ENCODE peak calls at places on chromosomes 2 and 18, in seven cellular contexts. N is type B pancreatic cell; C is right atrium auricular region; X is cardiac muscle cell; B is CD8-positive, alpha-beta T cell; Z is GM06990; H is esophagus squamous epithelium. E is an unnamed sample.
A peak's percentile ranks its signal among the peaks of the same experiment; 100 is the strongest.

GRCh38 chr2:215503381-215503780 is 67.5 kb upstream of the FN1 start:
- DNase-seq in B (no peak), Z (no peak), N (no peak), C (no peak), X (no peak), H (no peak), E (no peak)

GRCh38 chr2:239943991-239944441 is 81.1 kb downstream of the NDUFA10 start:
- DNase-seq in Z (no peak), H (no peak), B (no peak), N (no peak), X (no peak), C (no peak), E (no peak)

GRCh38 chr18:45793295-45793965 is 32.0 kb upstream of the SIGLEC15 start:
- DNase-seq in H (no peak), B (no peak), C (no peak), Z (no peak), X (no peak), N (no peak), E (no peak)

GRCh38 chr2:193024791-193025190 is 830.1 kb upstream of the TMEFF2 start:
- DNase-seq in Z (no peak), C (no peak), B (no peak), N (no peak), X (no peak), H (no peak), E (no peak)

GRCh38 chr2:120445431-120446143 is 99.7 kb downstream of the INHBB start:
- DNase-seq in H (no peak), C (no peak), N (no peak), X (peak; percentile 45), Z (no peak), B (no peak), E (no peak)

GRCh38 chr18:7116001-7116831 is 1.4 kb downstream of the LAMA1 start:
- DNase-seq in Z (no peak), N (no peak), B (no peak), C (no peak), X (peak; percentile 60), H (no peak), E (no peak)

GRCh38 chr2:72913531-72914225 is 3.6 kb upstream of the EMX1 start:
- DNase-seq in B (no peak), X (no peak), Z (no peak), C (no peak), H (no peak), N (peak; percentile 39), E (no peak)

GRCh38 chr2:85265304-85265703 is 62.5 kb downstream of the TGOLN2 start:
- DNase-seq in B (no peak), N (no peak), C (no peak), H (no peak), Z (no peak), X (no peak), E (no peak)

GRCh38 chr2:675460-675859 is 1.7 kb downstream of the TMEM18 start:
- DNase-seq in N (no peak), B (no peak), H (no peak), X (no peak), Z (no peak), C (no peak), E (no peak)

GRCh38 chr2:118371500-118371899 is 283.2 kb downstream of the INSIG2 start:
- DNase-seq in C (no peak), X (peak; percentile 76), Z (no peak), N (no peak), B (no peak), H (no peak), E (no peak)

GRCh38 chr18:48949051-48949605 is 1.6 kb downstream of the SMAD7 start:
- DNase-seq in Z (peak; percentile 52), H (no peak), X (no peak), N (no peak), C (no peak), B (peak; percentile 50), E (peak; percentile 48)

GRCh38 chr18:41126541-41127235 is 828.3 kb upstream of the PIK3C3 start:
- DNase-seq in H (no peak), C (no peak), B (no peak), N (no peak), Z (no peak), X (no peak), E (no peak)

GRCh38 chr2:53508667-53509066 is 258.9 kb upstream of the CHAC2 start:
- DNase-seq in H (no peak), C (no peak), N (no peak), X (no peak), B (no peak), Z (no peak), E (no peak)

GRCh38 chr2:109284816-109285215 is 155.8 kb downstream of the SH3RF3 start:
- DNase-seq in H (no peak), B (no peak), X (no peak), N (no peak), C (no peak), Z (no peak), E (no peak)

GRCh38 chr2:30192327-30192726 is 39.0 kb upstream of the LBH start:
- DNase-seq in H (no peak), B (no peak), X (peak; percentile 41), C (no peak), N (no peak), Z (no peak), E (no peak)

GRCh38 chr2:80266231-80266630 is 38.3 kb downstream of the LRRTM1 start:
- DNase-seq in H (no peak), C (no peak), Z (no peak), N (no peak), X (no peak), B (no peak), E (no peak)

GRCh38 chr18:54284967-54285785 is 15.9 kb downstream of the POLI start:
- DNase-seq in C (peak; percentile 71), X (no peak), Z (peak; percentile 81), B (no peak), H (no peak), N (no peak), E (no peak)

GRCh38 chr2:229169751-229170150 is 101.3 kb downstream of the PID1 start:
- DNase-seq in H (no peak), B (no peak), N (no peak), X (no peak), C (no peak), Z (no peak), E (no peak)

GRCh38 chr18:46559946-46560670 is 96.9 kb downstream of the LOXHD1 start:
- DNase-seq in X (no peak), N (no peak), H (no peak), C (peak; percentile 32), B (no peak), Z (no peak), E (no peak)

GRCh38 chr2:241577413-241578122 is 19.0 kb downstream of the BOK start:
- DNase-seq in B (no peak), H (no peak), C (no peak), X (no peak), Z (no peak), N (no peak), E (no peak)

GRCh38 chr18:44723366-44723765 is 42.7 kb downstream of the SETBP1 start:
- DNase-seq in N (no peak), H (no peak), Z (no peak), X (no peak), C (no peak), B (no peak), E (no peak)

GRCh38 chr2:444937-445884 is 157.3 kb upstream of the ALKAL2 start:
- DNase-seq in B (no peak), X (no peak), C (no peak), Z (no peak), N (no peak), H (no peak), E (no peak)

GRCh38 chr18:4101009-4101408 is 354.1 kb downstream of the DLGAP1 start:
- DNase-seq in B (no peak), Z (no peak), N (no peak), X (no peak), H (no peak), C (no peak), E (no peak)

GRCh38 chr18:4107049-4107459 is 348.1 kb downstream of the DLGAP1 start:
- DNase-seq in H (no peak), Z (no peak), X (no peak), C (no peak), N (no peak), B (no peak), E (no peak)

GRCh38 chr18:4108016-4108415 is 347.1 kb downstream of the DLGAP1 start:
- DNase-seq in N (no peak), H (no peak), C (no peak), X (no peak), Z (no peak), B (no peak), E (no peak)

DNA sequence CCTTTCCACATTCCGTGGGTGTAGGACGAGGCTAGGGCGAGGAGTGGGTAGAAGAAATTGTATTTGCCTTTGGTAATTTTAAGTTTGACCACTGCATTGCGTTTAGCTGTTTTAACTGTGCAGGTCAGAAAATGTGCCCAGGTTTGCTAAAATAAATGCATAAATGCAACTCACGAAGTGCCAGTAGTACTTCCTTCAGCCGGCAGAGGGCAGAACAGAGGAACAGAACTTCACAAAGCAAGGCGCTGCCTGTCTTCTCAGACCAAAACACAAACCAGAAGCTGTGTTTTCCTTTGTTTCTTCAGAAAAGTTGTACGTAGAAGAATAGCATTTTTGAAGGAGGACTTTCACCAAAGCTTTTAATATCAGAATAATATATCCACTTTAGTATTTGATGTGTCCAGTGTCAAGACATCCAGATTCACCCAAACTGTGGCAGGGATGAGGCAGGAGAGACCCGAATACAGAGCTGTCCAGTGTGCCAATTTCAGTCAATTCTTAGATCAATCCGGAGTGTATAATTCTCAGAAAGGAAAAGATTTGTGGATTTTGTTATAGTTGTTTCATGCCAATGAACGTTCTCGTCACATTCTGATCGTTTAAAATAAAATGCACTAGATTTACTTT is 348.6 kb downstream of the DLGAP1 start:
- DNase-seq in X (peak; percentile 70), Z (no peak), C (peak; percentile 83), B (peak; percentile 34), H (no peak), N (peak; percentile 72), E (no peak)
- TF ChIP-seq CTCF in X (peak; percentile 81), Z (peak; percentile 81), C (peak; percentile 45), B (peak; percentile 85), H (peak; percentile 33), N (peak; percentile 95), E (peak; percentile 55)

GRCh38 chr2:32627441-32627900 is 379 bp upstream of the TTC27 start:
- DNase-seq in X (peak; percentile 64), H (no peak), C (peak; percentile 67), B (peak; percentile 9), Z (no peak), N (no peak), E (no peak)
- TF ChIP-seq CTCF in X (peak; percentile 40), H (no peak), C (no peak), B (no peak), Z (no peak), N (peak; percentile 50), E (no peak)

DNA sequence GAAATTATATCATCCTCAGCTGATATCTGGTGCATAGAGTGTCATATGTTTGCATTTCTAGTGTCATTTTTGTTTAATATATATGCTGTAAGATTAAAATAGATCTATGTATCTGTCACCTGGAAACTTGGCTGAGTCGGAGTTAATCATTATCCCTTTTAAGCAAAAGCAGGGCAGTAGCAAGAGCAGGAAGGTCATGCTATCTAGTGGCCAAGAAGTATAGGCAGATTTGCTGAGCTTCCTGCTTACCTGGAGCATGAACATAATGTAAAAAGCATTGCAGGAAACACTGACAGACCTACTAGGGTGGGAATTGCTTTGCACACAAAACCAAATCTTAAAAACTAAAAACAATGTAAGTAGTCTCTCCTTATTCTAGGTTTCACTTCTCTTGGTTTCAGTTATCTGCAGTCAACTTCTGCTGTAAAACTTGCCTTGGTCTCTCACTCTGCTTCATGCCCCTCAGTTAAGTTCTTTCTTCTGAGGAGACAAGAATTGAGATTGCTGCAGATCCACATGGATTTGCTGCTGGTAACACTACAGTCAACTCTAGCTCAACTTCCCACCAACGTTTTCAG is 295.3 kb downstream of the CDH7 start:
- DNase-seq in N (no peak), Z (no peak), B (no peak), X (no peak), H (no peak), C (no peak), E (no peak)
- TF ChIP-seq CTCF in N (no peak), Z (no peak), B (no peak), X (no peak), H (no peak), C (no peak), E (no peak)

GRCh38 chr2:181104512-181105121 is 124.2 kb downstream of the UBE2E3 start:
- DNase-seq in H (no peak), C (no peak), N (no peak), X (peak; percentile 52), B (no peak), Z (no peak), E (no peak)
- TF ChIP-seq CTCF in H (no peak), C (peak; percentile 8), N (peak; percentile 85), X (peak; percentile 79), B (peak; percentile 81), Z (peak; percentile 66), E (peak; percentile 89)

E was measured in natural killer cell.